ENCODE peak calls at places on chromosomes 4 and X, in four cellular contexts. C is HepG2, J is GM12878, Q is K562. U is an unnamed sample.

GRCh38 chr4:8209997-8210396 is 10.9 kb downstream of the SH3TC1 start:
- DNase-seq in Q (no peak), J (no peak), C (no peak), U (no peak)

GRCh38 chrX:45295587-45295986 is 94.9 kb upstream of the DIPK2B start:
- DNase-seq in Q (no peak), C (peak; percentile 35), J (no peak), U (peak; percentile 47)

GRCh38 chrX:145817666-145818521 is at the start of gene SLITRK2:
- DNase-seq in J (no peak), Q (no peak), C (no peak), U (no peak)

GRCh38 chrX:43969504-43970501 is 3.4 kb downstream of the NDP start:
- DNase-seq in Q (no peak), J (no peak), C (no peak), U (no peak)

GRCh38 chrX:18098704-18099103 is 122.0 kb downstream of the BEND2 start:
- DNase-seq in C (no peak), Q (no peak), J (no peak), U (peak; percentile 18)

GRCh38 chr4:4772534-4772933 is 86.9 kb upstream of the MSX1 start:
- DNase-seq in C (no peak), J (no peak), Q (no peak), U (no peak)

GRCh38 chr4:53235547-53235946 is 130.3 kb downstream of the SCFD2 start:
- DNase-seq in J (peak; percentile 61), C (no peak), Q (no peak), U (no peak)

GRCh38 chr4:139692300-139693012 is 26.8 kb downstream of the MGST2 start:
- DNase-seq in J (no peak), Q (no peak), C (peak; percentile 94), U (no peak)

GRCh38 chr4:627347-627746 is 2.0 kb downstream of the PDE6B start:
- DNase-seq in C (no peak), Q (no peak), J (no peak), U (no peak)

GRCh38 chr4:112840061-112840460 is 203.1 kb downstream of the LARP7 start:
- DNase-seq in C (no peak), Q (no peak), J (no peak), U (no peak)

GRCh38 chr4:2832309-2832980 is 11.2 kb upstream of the ADD1 start:
- DNase-seq in Q (no peak), C (no peak), J (no peak), U (no peak)

GRCh38 chr4:151685303-151685702 is 75.5 kb downstream of the GATB start:
- DNase-seq in C (no peak), Q (no peak), J (no peak), U (no peak)

GRCh38 chr4:105666693-105667092 is 41.8 kb downstream of the INTS12 start:
- DNase-seq in J (no peak), Q (no peak), C (no peak), U (peak; percentile 27)

GRCh38 chr4:57074753-57075152 is 35.4 kb downstream of the IGFBP7 start:
- DNase-seq in J (no peak), C (no peak), Q (no peak), U (no peak)

GRCh38 chrX:144681501-144681900 is 565.8 kb upstream of the SPANXN1 start:
- DNase-seq in Q (no peak), C (no peak), J (no peak), U (no peak)

GRCh38 chrX:136021160-136021559 is 35.9 kb downstream of the SLC9A6 start:
- DNase-seq in J (peak; percentile 35), Q (no peak), C (no peak), U (no peak)

GRCh38 chr4:152655272-152656129 is 24.3 kb downstream of the TMEM154 start:
- DNase-seq in Q (no peak), J (no peak), C (no peak), U (no peak)

GRCh38 chr4:3262208-3263052 is 13.5 kb downstream of the MSANTD1 start:
- DNase-seq in J (no peak), C (no peak), Q (no peak), U (no peak)

GRCh38 chr4:77861500-77861899 is 1.1 kb upstream of the MRPL1 start:
- DNase-seq in Q (no peak), C (peak; percentile 3), J (no peak), U (no peak)

GRCh38 chr4:15003441-15003890 is 1.2 kb downstream of the CPEB2 start:
- DNase-seq in Q (peak; percentile 56), J (no peak), C (no peak), U (peak; percentile 25)

GRCh38 chr4:71241467-71242401 is 97.1 kb upstream of the SLC4A4 start:
- DNase-seq in Q (no peak), J (no peak), C (no peak), U (no peak)

GRCh38 chr4:152265149-152265621 is 270.7 kb downstream of the FBXW7 start:
- DNase-seq in J (no peak), Q (no peak), C (peak; percentile 21), U (peak; percentile 44)

GRCh38 chr4:81069706-81070331 is 39.3 kb downstream of the BMP3 start:
- DNase-seq in J (peak; percentile 32), Q (peak; percentile 58), C (peak; percentile 82), U (peak; percentile 69)

GRCh38 chr4:5399790-5400421 is 308.5 kb downstream of the EVC2 start:
- DNase-seq in C (peak; percentile 23), Q (peak; percentile 63), J (no peak), U (peak; percentile 64)

GRCh38 chrX:40245411-40246140 is 147.8 kb upstream of the BCOR start:
- DNase-seq in C (no peak), Q (no peak), J (no peak), U (no peak)

DNA sequence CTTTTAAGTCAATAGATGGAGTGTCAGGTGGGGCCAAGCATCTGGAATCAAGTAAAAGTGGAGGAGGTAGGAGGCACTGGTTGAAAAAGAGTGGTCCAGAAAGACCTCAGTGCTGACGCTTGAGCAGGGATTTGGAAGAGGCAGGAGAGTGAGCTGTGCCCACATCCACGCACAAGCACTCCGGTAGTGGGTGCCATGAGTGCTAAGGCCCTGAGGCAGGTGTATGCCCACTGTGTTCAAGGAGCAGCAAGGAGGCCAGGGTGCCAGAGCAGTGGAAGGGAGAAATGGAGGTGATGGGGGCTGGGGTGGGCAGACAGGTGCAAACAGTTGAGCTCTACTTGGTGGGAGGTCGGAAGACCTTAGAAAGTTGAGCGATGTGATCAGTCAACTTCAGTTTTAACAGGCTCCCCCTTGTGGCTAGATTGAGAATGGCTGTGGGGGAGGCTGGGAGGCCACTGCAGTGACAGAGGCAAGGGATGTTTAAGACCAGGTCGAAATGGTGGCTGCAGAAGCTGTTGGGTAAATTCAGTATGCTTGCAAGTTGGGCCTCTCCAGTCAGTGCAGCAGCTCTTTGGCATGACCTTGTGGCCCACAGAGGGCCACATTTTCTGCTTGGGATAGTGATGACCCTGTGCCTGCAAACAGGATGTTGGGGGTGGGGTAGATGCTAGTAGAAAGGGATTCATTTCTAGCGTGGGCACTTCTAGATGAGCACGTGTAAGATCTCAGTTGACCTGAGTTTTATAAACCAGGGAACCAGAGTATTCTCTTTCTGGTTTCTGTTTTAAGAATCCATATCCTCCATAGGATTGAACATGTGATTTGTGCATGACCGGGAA is 12.7 kb downstream of the TKTL1 start:
- DNase-seq in C (peak; percentile 16), Q (peak; percentile 70), J (no peak), U (peak; percentile 78)
- TF ChIP-seq SP1 in C (no peak), Q (no peak), J (no peak), U (no peak)

DNA sequence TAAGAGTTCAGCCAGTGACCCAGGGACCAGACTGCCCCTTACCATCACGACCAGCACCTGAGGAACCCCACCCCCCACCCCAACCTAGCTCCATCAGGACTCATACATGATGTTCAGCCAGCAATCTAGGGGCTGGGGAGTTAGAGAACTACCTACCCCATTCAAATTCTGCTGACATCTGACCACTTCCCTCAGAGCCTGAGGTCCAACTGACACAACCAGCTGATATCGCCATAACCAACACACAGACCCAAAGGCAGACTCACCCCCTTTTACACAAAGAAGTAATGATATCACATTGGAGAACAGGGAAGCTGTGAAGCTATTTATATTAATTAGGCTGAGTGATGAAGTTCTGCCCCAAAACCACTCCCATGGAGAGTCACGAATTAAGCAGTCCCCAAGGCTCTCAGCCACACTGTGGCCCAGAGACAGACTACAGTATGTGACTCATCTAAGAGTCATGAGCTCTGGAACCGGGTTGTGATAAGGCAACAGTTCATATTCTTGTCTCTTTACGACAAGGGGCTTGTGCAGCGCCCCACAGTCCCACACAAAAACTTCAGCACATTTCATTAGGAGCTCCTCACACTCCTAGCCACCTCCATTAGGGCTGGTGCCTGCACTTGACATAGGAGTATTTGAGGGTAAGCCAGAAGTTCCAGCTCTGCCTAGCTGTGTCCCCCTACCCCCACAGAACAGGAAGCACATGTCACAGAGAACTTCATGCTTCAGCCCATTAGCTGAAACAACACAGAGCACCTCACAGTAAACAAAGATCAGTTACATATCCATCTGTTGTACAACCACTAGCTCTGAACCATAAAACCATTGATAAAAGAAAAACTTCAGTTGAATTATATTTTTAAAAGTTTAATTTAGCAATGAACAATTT is 184.7 kb upstream of the ZCCHC13 start:
- DNase-seq in J (no peak), Q (no peak), C (no peak), U (no peak)
- TF ChIP-seq BHLHE40 in J (no peak), Q (no peak), C (no peak), U (no peak)

GRCh38 chr4:183398298-183399129 is 45.9 kb upstream of the CDKN2AIP start:
- DNase-seq in J (no peak), Q (peak; percentile 81), C (peak; percentile 51), U (peak; percentile 71)
- TF ChIP-seq SP1 in J (no peak), Q (no peak), C (no peak), U (no peak)

DNA sequence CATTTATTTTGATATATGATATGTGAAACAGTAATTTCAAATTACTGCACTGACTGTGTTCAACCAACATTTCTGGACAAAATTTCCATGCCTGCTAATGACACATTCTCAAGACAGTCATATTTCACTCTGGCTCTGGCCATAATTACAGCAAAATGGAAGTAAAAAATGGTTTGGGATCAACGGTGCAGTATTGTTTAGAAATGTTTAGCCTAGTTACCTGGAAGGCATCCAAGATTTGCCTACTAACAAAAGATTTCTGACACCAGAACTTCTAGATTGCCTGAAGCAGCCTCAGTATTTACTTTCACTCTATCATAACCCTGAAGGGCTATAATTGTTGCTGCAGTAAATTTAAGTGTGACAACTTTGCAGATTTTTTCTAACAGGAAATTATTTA is 416.3 kb downstream of the PCDH10 start:
- DNase-seq in C (no peak), J (no peak), Q (no peak), U (peak; percentile 26)
- TF ChIP-seq BHLHE40 in C (no peak), J (no peak), Q (no peak), U (no peak)

GRCh38 chrX:14013074-14013473 is 16.6 kb downstream of the GEMIN8 start:
- DNase-seq in Q (no peak), C (no peak), J (no peak), U (no peak)

GRCh38 chrX:14017399-14017798 is 12.3 kb downstream of the GEMIN8 start:
- DNase-seq in J (no peak), Q (no peak), C (no peak), U (no peak)

GRCh38 chrX:14015941-14016340 is 13.8 kb downstream of the GEMIN8 start:
- DNase-seq in C (no peak), Q (no peak), J (no peak), U (no peak)

GRCh38 chrX:14014526-14014925 is 15.2 kb downstream of the GEMIN8 start:
- DNase-seq in J (no peak), Q (no peak), C (no peak), U (no peak)

GRCh38 chrX:14015294-14015693 is 14.4 kb downstream of the GEMIN8 start:
- DNase-seq in Q (no peak), C (no peak), J (no peak), U (no peak)
- TF ChIP-seq SP1 in Q (no peak), C (no peak), J (no peak), U (no peak)

GRCh38 chr4:6641164-6641970 is 882 bp downstream of the MRFAP1 start:
- DNase-seq in C (no peak), J (no peak), Q (peak; percentile 59), U (no peak)
- TF ChIP-seq BHLHE40 in C (no peak), J (no peak), Q (no peak), U (no peak)

U was measured in HEK293T.